ENCODE peak calls at places on chromosome 3, in five cellular contexts. H, E, D, I and S are unnamed samples.

GRCh38 chr3:188578579-188579363 is 424.8 kb downstream of the LPP start:
- DNase-seq in H (no peak), E (no peak), D (no peak), I (no peak), S (no peak)

GRCh38 chr3:50205719-50206276 is 727 bp downstream of the SLC38A3 start:
- DNase-seq in H (no peak), E (no peak), D (peak), I (no peak), S (peak)

GRCh38 chr3:126678691-126679317 is 23.9 kb upstream of the TXNRD3 start:
- DNase-seq in H (no peak), E (no peak), D (no peak), I (no peak), S (no peak)

GRCh38 chr3:194112120-194113106 is 23.5 kb upstream of the HES1 start:
- DNase-seq in H (no peak), E (no peak), D (no peak), I (no peak), S (no peak)

GRCh38 chr3:70970952-70971351 is 612.6 kb downstream of the FOXP1 start:
- DNase-seq in H (no peak), E (no peak), D (no peak), I (no peak), S (no peak)

GRCh38 chr3:25474000-25474399 is 45.9 kb downstream of the RARB start:
- DNase-seq in H (no peak), E (no peak), D (no peak), I (peak), S (no peak)

GRCh38 chr3:112858410-112859069 is 11.9 kb upstream of the CD200R1L start:
- DNase-seq in H (peak), E (no peak), D (no peak), I (no peak), S (no peak)

GRCh38 chr3:102035118-102035517 is 185.8 kb downstream of the NFKBIZ start:
- DNase-seq in H (no peak), E (no peak), D (no peak), I (no peak), S (no peak)

GRCh38 chr3:193996641-193997089 is 139.3 kb upstream of the HES1 start:
- DNase-seq in H (no peak), E (no peak), D (no peak), I (no peak), S (no peak)

GRCh38 chr3:125437631-125438435 is 62.7 kb upstream of the ZNF148 start:
- DNase-seq in H (peak), E (peak), D (peak), I (peak), S (peak)

GRCh38 chr3:175358935-175359334 is 499.8 kb downstream of the NAALADL2 start:
- DNase-seq in H (no peak), E (no peak), D (no peak), I (no peak), S (no peak)